ENCODE peak calls at places on chromosomes 7 and 10, in five cellular contexts. One of them, this sample, is unnamed.

GRCh38 chr10:102729090-102730026 is 14.4 kb upstream of the WBP1L start:
- DNase-seq in Panc1: peak
- DNase-seq in AG04450: no peak
- DNase-seq in H9: peak
- DNase-seq in B cell: peak
- DNase-seq in this sample: peak

GRCh38 chr10:9427208-9427607 is 1372.7 kb downstream of the GATA3 start:
- DNase-seq in Panc1: no peak
- DNase-seq in AG04450: no peak
- DNase-seq in H9: no peak
- DNase-seq in B cell: no peak
- DNase-seq in this sample: no peak

GRCh38 chr7:117114272-117114671 is 161.0 kb downstream of the ST7 start:
- DNase-seq in Panc1: no peak
- DNase-seq in AG04450: no peak
- DNase-seq in H9: no peak
- DNase-seq in B cell: no peak
- DNase-seq in this sample: no peak

GRCh38 chr10:21694646-21695045 is 160.6 kb downstream of the MLLT10 start:
- DNase-seq in Panc1: no peak
- DNase-seq in AG04450: peak
- DNase-seq in H9: no peak
- DNase-seq in B cell: no peak
- DNase-seq in this sample: no peak

GRCh38 chr10:133618851-133619250 is 7.7 kb downstream of the FRG2B start:
- DNase-seq in Panc1: no peak
- DNase-seq in AG04450: no peak
- DNase-seq in H9: no peak
- DNase-seq in B cell: no peak
- DNase-seq in this sample: no peak

GRCh38 chr10:133185916-133186315 is 25.9 kb downstream of the KNDC1 start:
- DNase-seq in Panc1: no peak
- DNase-seq in AG04450: no peak
- DNase-seq in H9: no peak
- DNase-seq in B cell: no peak
- DNase-seq in this sample: no peak

GRCh38 chr10:125824736-125825135 is 1.4 kb downstream of the BCCIP start:
- DNase-seq in Panc1: no peak
- DNase-seq in AG04450: no peak
- DNase-seq in H9: no peak
- DNase-seq in B cell: no peak
- DNase-seq in this sample: no peak

GRCh38 chr10:133129151-133129853 is 30.7 kb upstream of the KNDC1 start:
- DNase-seq in Panc1: no peak
- DNase-seq in AG04450: no peak
- DNase-seq in H9: no peak
- DNase-seq in B cell: no peak
- DNase-seq in this sample: no peak

GRCh38 chr10:45432700-45433472 is 58.9 kb downstream of the ALOX5 start:
- DNase-seq in Panc1: no peak
- DNase-seq in AG04450: no peak
- DNase-seq in H9: no peak
- DNase-seq in B cell: no peak
- DNase-seq in this sample: no peak

GRCh38 chr10:17647316-17647715 is 3.4 kb downstream of the STAM start:
- DNase-seq in Panc1: no peak
- DNase-seq in AG04450: no peak
- DNase-seq in H9: no peak
- DNase-seq in B cell: no peak
- DNase-seq in this sample: no peak

GRCh38 chr10:17650416-17650815 is 6.5 kb downstream of the STAM start:
- DNase-seq in Panc1: no peak
- DNase-seq in AG04450: no peak
- DNase-seq in H9: no peak
- DNase-seq in B cell: no peak
- DNase-seq in this sample: no peak

GRCh38 chr10:17651891-17652290 is 7.9 kb downstream of the STAM start:
- DNase-seq in Panc1: no peak
- DNase-seq in AG04450: no peak
- DNase-seq in H9: no peak
- DNase-seq in B cell: no peak
- DNase-seq in this sample: no peak

GRCh38 chr10:17649052-17649451 is 5.1 kb downstream of the STAM start:
- DNase-seq in Panc1: no peak
- DNase-seq in AG04450: no peak
- DNase-seq in H9: no peak
- DNase-seq in B cell: no peak
- DNase-seq in this sample: no peak

DNA sequence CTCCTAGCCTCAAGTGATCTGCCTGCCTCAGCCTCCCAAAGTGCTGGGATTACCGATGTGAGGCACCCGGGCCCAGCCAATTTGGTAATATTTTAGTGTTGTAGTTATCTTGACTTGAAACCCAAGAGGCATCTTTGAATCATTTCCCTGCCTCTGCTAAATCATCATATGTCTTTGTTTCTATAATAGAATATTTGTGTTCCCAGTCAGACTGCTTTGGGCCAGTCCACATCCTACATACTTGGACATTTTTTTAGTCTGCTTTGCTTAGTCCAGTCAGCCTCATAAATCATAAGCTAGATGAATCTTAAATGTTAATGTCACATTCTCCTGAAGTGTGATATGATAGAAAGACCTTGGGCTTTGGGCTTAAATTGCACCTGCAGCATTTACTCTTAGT is 5.9 kb downstream of the STAM start:
- DNase-seq in Panc1: no peak
- DNase-seq in AG04450: no peak
- DNase-seq in H9: no peak
- DNase-seq in B cell: no peak
- DNase-seq in this sample: no peak
- TF ChIP-seq CTCF in Panc1: no peak
- TF ChIP-seq CTCF in AG04450: no peak
- TF ChIP-seq CTCF in H9: no peak
- TF ChIP-seq CTCF in B cell: no peak
- TF ChIP-seq CTCF in this sample: no peak

GRCh38 chr7:108460964-108461363 is 4.7 kb upstream of the NRCAM start:
- DNase-seq in Panc1: no peak
- DNase-seq in AG04450: no peak
- DNase-seq in H9: no peak
- DNase-seq in B cell: no peak
- DNase-seq in this sample: no peak

GRCh38 chr7:108461855-108462254 is 5.6 kb upstream of the NRCAM start:
- DNase-seq in Panc1: no peak
- DNase-seq in AG04450: no peak
- DNase-seq in H9: no peak
- DNase-seq in B cell: no peak
- DNase-seq in this sample: no peak

GRCh38 chr7:108456845-108457540 is 757 bp upstream of the NRCAM start:
- DNase-seq in Panc1: no peak
- DNase-seq in AG04450: no peak
- DNase-seq in H9: no peak
- DNase-seq in B cell: no peak
- DNase-seq in this sample: no peak

GRCh38 chr7:108457871-108458270 is 1.6 kb upstream of the NRCAM start:
- DNase-seq in Panc1: no peak
- DNase-seq in AG04450: no peak
- DNase-seq in H9: no peak
- DNase-seq in B cell: no peak
- DNase-seq in this sample: no peak

DNA sequence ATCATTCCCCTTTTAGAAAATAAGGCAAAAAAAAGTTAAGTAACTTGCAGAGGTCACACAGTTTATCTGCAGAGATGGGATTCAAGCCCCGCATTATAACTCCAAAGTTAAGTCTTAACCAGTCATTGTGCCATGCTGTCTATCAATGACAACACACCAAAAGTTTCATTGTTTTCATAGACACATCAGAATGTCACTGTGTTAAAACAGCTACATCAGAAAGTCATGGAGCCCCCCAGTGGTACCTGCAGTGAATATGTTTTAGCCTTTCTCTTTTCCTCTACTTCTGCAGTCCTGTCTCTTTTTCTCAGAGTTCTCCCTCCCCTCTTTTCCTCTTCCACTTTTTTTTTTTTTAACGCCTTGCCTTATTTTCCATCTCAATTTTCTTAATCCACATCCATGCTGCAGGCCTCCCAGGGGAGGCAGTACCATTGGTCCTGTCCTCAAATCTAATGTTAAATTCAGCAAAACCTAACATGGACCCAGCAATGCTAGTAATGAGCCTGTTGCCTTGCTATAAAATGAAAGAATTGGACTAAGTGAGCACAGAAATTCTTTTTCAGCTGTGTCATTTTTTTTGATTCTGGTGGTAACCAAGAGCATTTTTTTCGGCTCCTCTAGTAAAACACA is 3.8 kb upstream of the NRCAM start:
- DNase-seq in Panc1: no peak
- DNase-seq in AG04450: no peak
- DNase-seq in H9: no peak
- DNase-seq in B cell: peak
- DNase-seq in this sample: peak
- TF ChIP-seq CTCF in Panc1: peak
- TF ChIP-seq CTCF in AG04450: peak
- TF ChIP-seq CTCF in H9: peak
- TF ChIP-seq CTCF in B cell: peak
- TF ChIP-seq CTCF in this sample: peak

GRCh38 chr7:55144955-55145342 is 126.1 kb downstream of the EGFR start:
- DNase-seq in Panc1: no peak
- DNase-seq in AG04450: no peak
- DNase-seq in H9: no peak
- DNase-seq in B cell: no peak
- DNase-seq in this sample: no peak

GRCh38 chr7:55145606-55146005 is 126.8 kb downstream of the EGFR start:
- DNase-seq in Panc1: no peak
- DNase-seq in AG04450: no peak
- DNase-seq in H9: no peak
- DNase-seq in B cell: no peak
- DNase-seq in this sample: no peak

GRCh38 chr7:55142919-55143600 is 124.2 kb downstream of the EGFR start:
- DNase-seq in Panc1: no peak
- DNase-seq in AG04450: no peak
- DNase-seq in H9: no peak
- DNase-seq in B cell: no peak
- DNase-seq in this sample: no peak

GRCh38 chr7:55147101-55147500 is 128.3 kb downstream of the EGFR start:
- DNase-seq in Panc1: no peak
- DNase-seq in AG04450: no peak
- DNase-seq in H9: no peak
- DNase-seq in B cell: no peak
- DNase-seq in this sample: no peak

DNA sequence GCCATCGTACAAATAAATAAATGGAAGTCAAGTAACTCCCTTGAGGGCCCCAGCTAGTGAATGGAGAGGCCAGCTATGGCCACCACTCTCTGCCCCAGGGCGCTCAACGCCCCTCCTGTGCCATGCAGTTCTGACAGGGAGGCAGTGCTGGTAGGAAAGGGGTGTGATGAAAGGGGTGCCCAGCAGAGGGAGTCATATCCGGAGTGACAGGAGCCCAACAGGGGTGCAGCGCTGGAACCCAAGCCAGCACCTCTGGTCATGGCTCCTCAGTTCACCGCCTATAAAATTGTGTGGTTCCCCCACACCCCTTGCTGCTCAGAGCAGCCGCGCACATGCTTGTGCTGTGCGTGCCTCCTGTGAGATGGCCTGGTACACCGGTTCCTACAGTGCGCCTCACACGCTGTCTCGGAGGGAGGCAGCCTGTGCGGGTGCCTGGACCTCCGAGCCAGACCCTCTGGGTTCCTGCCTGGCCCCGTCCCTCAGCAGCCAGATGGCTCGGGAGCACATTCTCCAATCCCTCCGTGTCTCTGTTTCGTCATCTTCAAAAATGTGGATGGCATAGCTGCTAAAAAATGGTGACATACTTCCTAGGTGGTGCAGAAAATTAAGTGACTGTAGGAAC is 125.6 kb downstream of the EGFR start:
- DNase-seq in Panc1: no peak
- DNase-seq in AG04450: no peak
- DNase-seq in H9: peak
- DNase-seq in B cell: no peak
- DNase-seq in this sample: no peak
- TF ChIP-seq CTCF in Panc1: peak
- TF ChIP-seq CTCF in AG04450: peak
- TF ChIP-seq CTCF in H9: peak
- TF ChIP-seq CTCF in B cell: no peak
- TF ChIP-seq CTCF in this sample: no peak

DNA sequence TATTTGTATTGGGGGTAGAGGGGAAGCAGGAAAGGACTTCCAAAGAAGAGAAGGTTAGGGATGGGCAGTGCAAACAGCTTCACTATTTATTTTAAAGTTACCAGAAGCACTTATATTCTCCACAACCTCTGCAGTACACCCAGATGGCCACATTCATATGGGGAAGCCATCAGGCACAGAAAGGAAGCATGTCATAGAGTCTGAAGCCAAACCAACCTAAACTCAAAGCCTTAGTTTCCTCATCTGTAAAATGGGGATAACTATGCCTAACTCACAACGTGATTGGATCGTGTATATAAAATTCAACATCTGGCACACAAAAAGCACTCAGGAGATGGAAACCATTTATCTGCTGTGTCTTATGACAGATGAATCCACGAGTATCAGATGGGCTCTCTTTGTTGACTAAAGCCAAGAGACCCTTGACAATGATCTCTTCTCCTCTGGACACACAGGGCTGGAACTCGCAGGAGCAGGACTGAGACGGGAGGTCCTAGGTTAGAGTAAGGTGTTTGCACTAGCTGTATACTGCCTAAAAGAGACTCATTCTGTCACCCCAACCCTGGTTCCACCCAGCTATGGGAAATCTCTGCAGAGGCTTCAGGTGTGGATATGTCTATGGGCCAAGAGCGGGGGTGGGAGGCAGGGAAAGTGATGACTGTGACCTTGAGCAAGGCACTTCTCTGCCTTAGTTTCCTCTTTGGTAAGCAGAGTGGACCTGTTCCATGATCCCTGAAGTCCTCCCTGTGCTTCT is 1.8 kb downstream of the KIAA1549 start:
- DNase-seq in Panc1: no peak
- DNase-seq in AG04450: no peak
- DNase-seq in H9: no peak
- DNase-seq in B cell: no peak
- DNase-seq in this sample: no peak
- TF ChIP-seq CTCF in Panc1: no peak
- TF ChIP-seq CTCF in AG04450: peak
- TF ChIP-seq CTCF in H9: peak
- TF ChIP-seq CTCF in B cell: no peak
- TF ChIP-seq CTCF in this sample: no peak